ENCODE peak calls at places on chromosomes 12 and 14, in five cellular contexts. I, D, W, K and B are unnamed samples.

GRCh38 chr14:102993523-102993922 is 63.8 kb downstream of the CDC42BPB start:
- DNase-seq in I (no peak), D (no peak), W (no peak), K (peak), B (no peak)

GRCh38 chr12:70366581-70367267 is 634 bp downstream of the KCNMB4 start:
- DNase-seq in I (peak), D (peak), W (peak), K (peak), B (peak)

GRCh38 chr12:105970885-105971284 is 167.9 kb downstream of the NUAK1 start:
- DNase-seq in I (no peak), D (no peak), W (no peak), K (no peak), B (no peak)

GRCh38 chr12:93571854-93572711 is at the start of gene SOCS2:
- DNase-seq in I (peak), D (peak), W (peak), K (peak), B (peak)

GRCh38 chr14:66111891-66112290 is 374.3 kb upstream of the CCDC196 start:
- DNase-seq in I (no peak), D (no peak), W (no peak), K (no peak), B (no peak)

GRCh38 chr14:73824536-73824935 is 27.1 kb upstream of the PTGR2 start:
- DNase-seq in I (no peak), D (no peak), W (no peak), K (no peak), B (no peak)

GRCh38 chr14:91242635-91243034 is 1.9 kb downstream of the GPR68 start:
- DNase-seq in I (no peak), D (no peak), W (no peak), K (no peak), B (no peak)

GRCh38 chr12:7017870-7018349 is 366 bp downstream of the LPCAT3 start:
- DNase-seq in I (no peak), D (no peak), W (no peak), K (no peak), B (no peak)

GRCh38 chr12:131897875-131898274 is 3.5 kb downstream of the ULK1 start:
- DNase-seq in I (no peak), D (no peak), W (no peak), K (no peak), B (no peak)

GRCh38 chr14:35696575-35696974 is 112.5 kb downstream of the RALGAPA1 start:
- DNase-seq in I (no peak), D (no peak), W (no peak), K (no peak), B (no peak)

GRCh38 chr12:12804011-12804410 is 9.1 kb upstream of the DDX47 start:
- DNase-seq in I (no peak), D (no peak), W (no peak), K (no peak), B (no peak)

GRCh38 chr12:132343294-132343972 is 14.0 kb upstream of the GALNT9 start:
- DNase-seq in I (no peak), D (no peak), W (no peak), K (no peak), B (no peak)

GRCh38 chr12:1528791-1529190 is 65.6 kb downstream of the FBXL14 start:
- DNase-seq in I (no peak), D (no peak), W (no peak), K (no peak), B (no peak)

GRCh38 chr12:91937033-91937432 is 208.6 kb downstream of the BTG1 start:
- DNase-seq in I (no peak), D (no peak), W (no peak), K (no peak), B (no peak)

GRCh38 chr14:24310666-24311604 is at the start of gene LTB4R:
- DNase-seq in I (peak), D (no peak), W (peak), K (peak), B (peak)

GRCh38 chr14:72111921-72112320 is 179.7 kb downstream of the RGS6 start:
- DNase-seq in I (no peak), D (no peak), W (no peak), K (no peak), B (no peak)

GRCh38 chr12:143964-144649 is 69.8 kb downstream of the SLC6A12 start:
- DNase-seq in I (no peak), D (peak), W (peak), K (no peak), B (no peak)

GRCh38 chr14:23160924-23161522 is 22.4 kb downstream of the SLC7A8 start:
- DNase-seq in I (peak), D (no peak), W (peak), K (peak), B (no peak)

GRCh38 chr12:78096909-78097597 is 266.4 kb downstream of the NAV3 start:
- DNase-seq in I (no peak), D (no peak), W (no peak), K (peak), B (no peak)
- TF ChIP-seq CTCF in I (no peak), D (no peak), W (peak), K (no peak), B (no peak)

DNA sequence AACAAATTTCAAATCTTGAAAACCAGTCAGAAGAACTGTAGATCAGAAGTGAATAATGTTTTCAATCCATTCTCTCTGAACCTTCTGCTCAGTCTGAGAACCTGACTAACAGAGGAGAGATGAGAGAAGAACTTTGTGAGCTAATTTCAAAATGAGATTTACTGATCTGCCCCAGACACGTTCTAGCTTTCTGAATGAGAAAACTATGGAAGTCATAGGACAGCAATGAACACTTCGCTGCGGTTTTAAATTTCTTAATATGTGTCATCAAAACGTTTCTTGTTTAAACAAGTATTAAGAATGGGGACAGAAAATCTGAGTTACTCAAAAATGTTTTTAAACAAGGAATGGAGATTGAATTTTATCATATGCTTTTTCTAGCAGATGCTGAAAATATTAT is 66.6 kb upstream of the FAR2 start:
- DNase-seq in I (no peak), D (no peak), W (no peak), K (peak), B (no peak)
- TF ChIP-seq CTCF in I (no peak), D (no peak), W (no peak), K (no peak), B (no peak)

GRCh38 chr14:54338696-54339317 is 58.0 kb upstream of the CDKN3 start:
- DNase-seq in I (no peak), D (no peak), W (peak), K (peak), B (no peak)
- TF ChIP-seq CTCF in I (peak), D (peak), W (peak), K (peak), B (no peak)

DNA sequence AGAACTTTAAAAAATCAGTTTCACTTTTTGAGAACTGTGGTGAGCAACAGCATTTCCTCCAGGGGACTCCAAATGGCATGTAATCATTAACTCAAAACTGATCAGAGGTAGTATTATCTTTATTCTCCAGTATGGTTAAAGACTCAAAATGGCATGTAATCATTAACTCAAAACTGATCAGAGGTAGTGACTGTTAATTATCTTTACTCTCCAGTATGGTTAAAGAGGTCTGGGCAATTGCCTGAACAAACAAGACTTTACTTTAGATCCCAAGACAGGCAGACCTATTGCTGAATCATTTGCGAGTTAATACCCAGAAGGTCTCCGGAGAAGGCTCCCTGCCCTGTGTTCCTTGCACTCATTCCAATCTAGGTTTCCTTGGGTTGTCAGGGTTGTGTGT is 6.6 kb upstream of the ACADS start:
- DNase-seq in I (no peak), D (no peak), W (no peak), K (no peak), B (no peak)
- TF ChIP-seq CTCF in I (no peak), D (no peak), W (no peak), K (no peak), B (no peak)

DNA sequence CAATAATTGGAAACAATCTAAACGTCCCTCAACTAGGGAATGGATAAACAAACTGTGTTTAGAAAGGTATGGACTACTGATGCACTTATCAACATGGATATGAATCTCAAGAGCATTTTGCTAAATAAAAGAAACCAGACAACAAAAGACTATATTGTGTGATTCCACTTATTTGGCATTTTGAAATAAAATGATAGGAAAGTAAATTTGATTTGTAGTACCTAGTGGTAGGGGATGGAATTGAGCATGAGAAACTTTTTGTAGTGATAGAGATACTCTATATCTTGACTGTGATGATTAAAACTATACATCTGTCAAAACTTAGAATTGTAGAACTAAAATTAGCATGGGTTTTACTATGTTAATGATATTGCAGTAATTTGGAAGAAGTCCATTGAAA is 87.1 kb downstream of the ARID2 start:
- DNase-seq in I (no peak), D (no peak), W (no peak), K (no peak), B (no peak)
- TF ChIP-seq CTCF in I (no peak), D (no peak), W (no peak), K (no peak), B (no peak)

GRCh38 chr12:31118831-31119530 is 45.3 kb downstream of the DDX11 start:
- DNase-seq in I (no peak), D (peak), W (peak), K (peak), B (peak)

GRCh38 chr12:31119531-31120211 is 46.0 kb downstream of the DDX11 start:
- DNase-seq in I (no peak), D (no peak), W (no peak), K (no peak), B (no peak)

GRCh38 chr12:31120392-31121008 is 46.8 kb downstream of the DDX11 start:
- DNase-seq in I (no peak), D (no peak), W (peak), K (no peak), B (no peak)

GRCh38 chr12:31118347-31118830 is 44.7 kb downstream of the DDX11 start:
- DNase-seq in I (no peak), D (no peak), W (peak), K (no peak), B (no peak)

GRCh38 chr12:31117203-31118011 is 43.7 kb downstream of the DDX11 start:
- DNase-seq in I (no peak), D (peak), W (peak), K (peak), B (peak)
- TF ChIP-seq CTCF in I (peak), D (peak), W (peak), K (peak), B (peak)

DNA sequence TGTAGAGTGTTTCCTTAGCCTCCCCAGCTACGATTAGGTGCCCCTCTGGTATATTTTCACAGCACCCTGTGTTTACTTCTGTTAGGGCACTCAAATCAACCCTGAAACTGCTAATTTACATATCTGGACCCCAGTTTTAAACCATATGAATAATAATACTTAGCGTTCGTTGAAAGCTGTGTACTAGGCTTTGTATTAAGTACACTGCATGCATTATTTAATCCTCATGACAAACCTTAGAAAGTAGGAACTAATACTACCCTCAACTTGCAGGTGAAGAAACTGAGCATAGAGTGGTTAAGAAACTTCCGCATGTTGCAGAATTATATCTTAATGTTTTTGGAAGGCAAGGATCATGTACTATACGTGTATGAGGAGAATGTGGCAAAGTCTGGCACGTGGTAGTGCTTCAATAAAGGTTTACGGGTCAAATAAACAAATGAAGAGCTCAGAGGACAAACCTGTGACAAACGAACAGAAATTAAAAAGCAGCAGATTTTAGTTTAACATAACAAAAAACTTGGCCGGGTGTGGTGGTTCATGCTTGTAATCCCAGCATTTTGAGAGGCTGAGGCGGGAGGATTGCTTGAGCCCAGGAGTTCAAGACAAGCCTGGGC is 22.2 kb upstream of the ARID2 start:
- DNase-seq in I (no peak), D (no peak), W (no peak), K (no peak), B (no peak)
- TF ChIP-seq CTCF in I (no peak), D (no peak), W (no peak), K (no peak), B (no peak)